ENCODE peak calls at places on chromosomes 12 and 14, in six cellular contexts. One of them, this sample, is unnamed. For H3K4me1, the result is how much of the 10 kb centered on the place peaks cover.

GRCh38 chr14:42110167-42110566 is 503.5 kb downstream of the LRFN5 start:
- DNase-seq in SK-N-SH: peak
- DNase-seq in mesenchymal stem cell: peak
- DNase-seq in fibroblast of lung: peak
- DNase-seq in colonic mucosa: no peak
- DNase-seq in mammary epithelial cell: peak
- DNase-seq in this sample: no peak

GRCh38 chr12:76588881-76589565 is 29.5 kb upstream of the OSBPL8 start:
- DNase-seq in fibroblast of lung: peak
- DNase-seq in SK-N-SH: no peak
- DNase-seq in mammary epithelial cell: peak
- DNase-seq in mesenchymal stem cell: peak
- DNase-seq in colonic mucosa: no peak
- DNase-seq in this sample: no peak

GRCh38 chr14:105281354-105282097 is 19.3 kb downstream of the BRF1 start:
- DNase-seq in colonic mucosa: no peak
- DNase-seq in SK-N-SH: peak
- DNase-seq in mesenchymal stem cell: peak
- DNase-seq in fibroblast of lung: peak
- DNase-seq in mammary epithelial cell: peak
- DNase-seq in this sample: no peak

GRCh38 chr12:30794591-30795409 is 40.0 kb upstream of the CAPRIN2 start:
- DNase-seq in colonic mucosa: no peak
- DNase-seq in fibroblast of lung: peak
- DNase-seq in SK-N-SH: no peak
- DNase-seq in mesenchymal stem cell: peak
- DNase-seq in mammary epithelial cell: peak
- DNase-seq in this sample: no peak

GRCh38 chr14:95290769-95291440 is 28.8 kb downstream of the CLMN start:
- DNase-seq in mesenchymal stem cell: no peak
- DNase-seq in colonic mucosa: peak
- DNase-seq in SK-N-SH: peak
- DNase-seq in fibroblast of lung: no peak
- DNase-seq in mammary epithelial cell: peak
- DNase-seq in this sample: no peak

GRCh38 chr12:13204428-13204827 is 7.9 kb downstream of the EMP1 start:
- DNase-seq in SK-N-SH: no peak
- DNase-seq in fibroblast of lung: peak
- DNase-seq in mammary epithelial cell: no peak
- DNase-seq in colonic mucosa: no peak
- DNase-seq in mesenchymal stem cell: peak
- DNase-seq in this sample: no peak

GRCh38 chr12:69123909-69124638 is 115.3 kb upstream of the CPSF6 start:
- DNase-seq in SK-N-SH: no peak
- DNase-seq in mesenchymal stem cell: no peak
- DNase-seq in mammary epithelial cell: no peak
- DNase-seq in colonic mucosa: no peak
- DNase-seq in fibroblast of lung: no peak
- DNase-seq in this sample: no peak

GRCh38 chr14:71536015-71536535 is 396.2 kb upstream of the RGS6 start:
- DNase-seq in colonic mucosa: no peak
- DNase-seq in fibroblast of lung: no peak
- DNase-seq in mesenchymal stem cell: peak
- DNase-seq in mammary epithelial cell: no peak
- DNase-seq in SK-N-SH: no peak
- DNase-seq in this sample: no peak

GRCh38 chr14:98182385-98183055 is 1089.5 kb downstream of the BCL11B start:
- DNase-seq in fibroblast of lung: peak
- DNase-seq in mammary epithelial cell: peak
- DNase-seq in colonic mucosa: no peak
- DNase-seq in mesenchymal stem cell: no peak
- DNase-seq in SK-N-SH: no peak
- DNase-seq in this sample: peak

GRCh38 chr12:6818246-6819006 is 3.2 kb upstream of the GPR162 start:
- DNase-seq in mammary epithelial cell: no peak
- DNase-seq in colonic mucosa: no peak
- DNase-seq in mesenchymal stem cell: no peak
- DNase-seq in SK-N-SH: no peak
- DNase-seq in fibroblast of lung: no peak
- DNase-seq in this sample: no peak

GRCh38 chr14:100803694-100804075 is 22.2 kb upstream of the MEG3 start:
- DNase-seq in SK-N-SH: no peak
- DNase-seq in mesenchymal stem cell: no peak
- DNase-seq in mammary epithelial cell: no peak
- DNase-seq in fibroblast of lung: no peak
- DNase-seq in colonic mucosa: no peak
- DNase-seq in this sample: no peak

GRCh38 chr14:97977711-97978261 is 1180.6 kb downstream of the VRK1 start:
- DNase-seq in colonic mucosa: peak
- DNase-seq in fibroblast of lung: peak
- DNase-seq in SK-N-SH: peak
- DNase-seq in mesenchymal stem cell: no peak
- DNase-seq in mammary epithelial cell: peak
- DNase-seq in this sample: peak

GRCh38 chr12:46108721-46109120 is 118.3 kb upstream of the SCAF11 start:
- DNase-seq in mesenchymal stem cell: no peak
- DNase-seq in SK-N-SH: no peak
- DNase-seq in mammary epithelial cell: no peak
- DNase-seq in fibroblast of lung: no peak
- DNase-seq in colonic mucosa: no peak
- DNase-seq in this sample: no peak

GRCh38 chr14:88468396-88468795 is 82.9 kb downstream of the SPATA7 start:
- DNase-seq in colonic mucosa: no peak
- DNase-seq in mammary epithelial cell: peak
- DNase-seq in fibroblast of lung: peak
- DNase-seq in SK-N-SH: no peak
- DNase-seq in mesenchymal stem cell: peak
- DNase-seq in this sample: no peak

GRCh38 chr14:42555365-42555764 is 948.7 kb downstream of the LRFN5 start:
- DNase-seq in SK-N-SH: no peak
- DNase-seq in mammary epithelial cell: no peak
- DNase-seq in colonic mucosa: no peak
- DNase-seq in fibroblast of lung: no peak
- DNase-seq in mesenchymal stem cell: no peak
- DNase-seq in this sample: no peak

GRCh38 chr12:39145175-39145999 is 240.0 kb upstream of the CPNE8 start:
- DNase-seq in SK-N-SH: peak
- DNase-seq in mesenchymal stem cell: peak
- DNase-seq in mammary epithelial cell: peak
- DNase-seq in fibroblast of lung: peak
- DNase-seq in colonic mucosa: peak
- DNase-seq in this sample: no peak

GRCh38 chr12:110917467-110917866 is 2.9 kb downstream of the MYL2 start:
- DNase-seq in mammary epithelial cell: peak
- DNase-seq in mesenchymal stem cell: peak
- DNase-seq in SK-N-SH: no peak
- DNase-seq in colonic mucosa: no peak
- DNase-seq in fibroblast of lung: peak
- DNase-seq in this sample: no peak

GRCh38 chr12:112148031-112148513 is 22.7 kb downstream of the TRAFD1 start:
- DNase-seq in SK-N-SH: no peak
- DNase-seq in mammary epithelial cell: peak
- DNase-seq in mesenchymal stem cell: peak
- DNase-seq in colonic mucosa: no peak
- DNase-seq in fibroblast of lung: peak
- DNase-seq in this sample: no peak

GRCh38 chr12:117120787-117121186 is 21.6 kb upstream of the TESC start:
- DNase-seq in mammary epithelial cell: no peak
- DNase-seq in mesenchymal stem cell: no peak
- DNase-seq in SK-N-SH: no peak
- DNase-seq in colonic mucosa: no peak
- DNase-seq in fibroblast of lung: no peak
- DNase-seq in this sample: no peak

GRCh38 chr14:51331651-51332367 is 91.8 kb downstream of the TMX1 start:
- DNase-seq in mammary epithelial cell: no peak
- DNase-seq in SK-N-SH: no peak
- DNase-seq in colonic mucosa: no peak
- DNase-seq in fibroblast of lung: no peak
- DNase-seq in mesenchymal stem cell: peak
- DNase-seq in this sample: no peak

GRCh38 chr14:34460841-34461240 is 1.2 kb downstream of the SPTSSA start:
- DNase-seq in colonic mucosa: no peak
- DNase-seq in fibroblast of lung: peak
- DNase-seq in SK-N-SH: no peak
- DNase-seq in mesenchymal stem cell: peak
- DNase-seq in mammary epithelial cell: no peak
- DNase-seq in this sample: no peak

GRCh38 chr12:132161796-132162507 is 17.7 kb downstream of the NOC4L start:
- DNase-seq in mammary epithelial cell: no peak
- DNase-seq in SK-N-SH: no peak
- DNase-seq in colonic mucosa: no peak
- DNase-seq in fibroblast of lung: no peak
- DNase-seq in mesenchymal stem cell: no peak
- DNase-seq in this sample: no peak

GRCh38 chr12:132164426-132164825 is 20.2 kb downstream of the NOC4L start:
- DNase-seq in SK-N-SH: no peak
- DNase-seq in mammary epithelial cell: no peak
- DNase-seq in fibroblast of lung: no peak
- DNase-seq in mesenchymal stem cell: no peak
- DNase-seq in colonic mucosa: no peak
- DNase-seq in this sample: no peak

GRCh38 chr12:132163911-132164288 is 19.6 kb downstream of the NOC4L start:
- DNase-seq in fibroblast of lung: no peak
- DNase-seq in colonic mucosa: no peak
- DNase-seq in mammary epithelial cell: no peak
- DNase-seq in mesenchymal stem cell: no peak
- DNase-seq in SK-N-SH: peak
- DNase-seq in this sample: no peak

GRCh38 chr12:132162508-132163031 is 18.3 kb downstream of the NOC4L start:
- DNase-seq in SK-N-SH: peak
- DNase-seq in mesenchymal stem cell: peak
- DNase-seq in fibroblast of lung: peak
- DNase-seq in mammary epithelial cell: peak
- DNase-seq in colonic mucosa: no peak
- DNase-seq in this sample: no peak

GRCh38 chr12:132163041-132163910 is 19.0 kb downstream of the NOC4L start:
- DNase-seq in fibroblast of lung: no peak
- DNase-seq in SK-N-SH: no peak
- DNase-seq in mammary epithelial cell: no peak
- DNase-seq in colonic mucosa: no peak
- DNase-seq in mesenchymal stem cell: no peak
- DNase-seq in this sample: no peak
- H3K4me3 ChIP-seq in fibroblast of lung: no peak
- H3K4me3 ChIP-seq in SK-N-SH: peak
- H3K4me3 ChIP-seq in mammary epithelial cell: no peak
- H3K4me3 ChIP-seq in colonic mucosa: no peak
- H3K4me3 ChIP-seq in mesenchymal stem cell: no peak
- H3K4me3 ChIP-seq in this sample: no peak

DNA sequence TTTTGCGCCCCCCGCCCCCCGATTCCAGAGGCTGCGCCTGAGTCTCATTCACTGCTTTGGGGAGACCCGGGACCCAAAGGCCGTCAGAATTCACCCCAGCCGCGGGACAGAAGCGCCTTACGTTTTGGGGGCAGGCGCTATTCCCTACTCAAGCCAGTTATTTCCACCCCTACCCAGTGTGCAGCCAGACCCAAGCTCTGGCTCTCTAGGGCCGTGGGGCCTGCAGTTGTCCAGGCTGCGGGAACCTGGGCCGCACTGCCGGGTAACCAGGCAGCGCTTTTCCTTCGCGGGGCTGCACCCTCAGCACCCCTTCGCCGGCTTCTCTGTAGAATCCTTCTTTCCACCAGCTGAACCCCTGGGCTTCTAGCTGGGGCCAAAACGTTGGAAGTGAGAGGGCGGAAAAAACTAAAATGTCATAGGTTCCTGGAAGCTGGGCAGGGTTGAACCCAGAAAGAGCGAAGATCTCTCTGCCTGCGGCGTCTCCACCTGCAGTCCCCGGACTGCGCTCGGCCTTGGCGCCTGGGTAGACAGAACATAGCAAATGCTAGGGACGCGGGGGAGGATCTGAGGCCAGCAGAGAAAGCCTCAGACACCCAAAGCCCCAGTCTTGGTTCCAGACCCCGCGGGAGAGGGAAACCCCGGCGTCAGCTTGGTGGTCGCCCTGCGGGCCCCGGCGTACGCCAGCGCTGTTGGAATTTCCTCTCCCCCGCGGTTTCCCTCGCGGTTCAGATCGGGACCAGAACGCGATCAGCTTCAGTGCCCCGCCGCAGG is 18.4 kb downstream of the TBX3 start:
- DNase-seq in mesenchymal stem cell: peak
- DNase-seq in mammary epithelial cell: no peak
- DNase-seq in colonic mucosa: no peak
- DNase-seq in fibroblast of lung: no peak
- DNase-seq in SK-N-SH: no peak
- DNase-seq in this sample: no peak
- H3K4me1 ChIP-seq in mesenchymal stem cell: under half
- H3K4me1 ChIP-seq in mammary epithelial cell: under half
- H3K4me1 ChIP-seq in colonic mucosa: under half
- H3K4me1 ChIP-seq in fibroblast of lung: under half
- H3K4me1 ChIP-seq in SK-N-SH: under half
- H3K4me1 ChIP-seq in this sample: under half

DNA sequence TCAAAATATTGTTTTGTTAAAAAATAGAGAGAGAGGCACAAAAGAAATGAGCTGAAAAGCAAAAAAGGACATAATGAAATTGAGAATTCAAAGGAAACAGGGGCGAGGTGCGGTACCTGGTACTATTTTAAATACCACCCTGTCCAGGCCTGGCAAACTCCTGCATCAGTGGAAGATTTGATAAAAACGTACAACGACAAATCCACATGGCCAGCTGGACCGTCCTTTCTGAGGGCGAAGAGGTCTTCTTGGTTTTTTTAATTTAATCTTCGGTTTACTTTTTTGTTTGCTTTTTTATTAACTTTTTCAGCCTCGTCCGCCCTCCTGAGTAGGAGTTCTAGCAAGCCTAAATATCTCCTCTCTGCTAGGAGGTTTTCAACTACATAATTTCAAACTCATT is 11.9 kb downstream of the BCL11B start:
- DNase-seq in colonic mucosa: no peak
- DNase-seq in mammary epithelial cell: no peak
- DNase-seq in SK-N-SH: no peak
- DNase-seq in fibroblast of lung: no peak
- DNase-seq in mesenchymal stem cell: no peak
- DNase-seq in this sample: no peak
- H3K9ac ChIP-seq in colonic mucosa: no peak
- H3K9ac ChIP-seq in mammary epithelial cell: no peak
- H3K9ac ChIP-seq in SK-N-SH: no peak
- H3K9ac ChIP-seq in fibroblast of lung: no peak
- H3K9ac ChIP-seq in mesenchymal stem cell: no peak
- H3K9ac ChIP-seq in this sample: no peak

GRCh38 chr14:60646202-60646886 is 2.9 kb downstream of the SIX1 start:
- DNase-seq in mesenchymal stem cell: no peak
- DNase-seq in SK-N-SH: no peak
- DNase-seq in fibroblast of lung: no peak
- DNase-seq in mammary epithelial cell: no peak
- DNase-seq in colonic mucosa: no peak
- DNase-seq in this sample: no peak
- H3K4me3 ChIP-seq in mesenchymal stem cell: peak
- H3K4me3 ChIP-seq in SK-N-SH: peak
- H3K4me3 ChIP-seq in fibroblast of lung: peak
- H3K4me3 ChIP-seq in mammary epithelial cell: no peak
- H3K4me3 ChIP-seq in colonic mucosa: no peak
- H3K4me3 ChIP-seq in this sample: no peak

This sample was measured in DND-41.